ENCODE peak calls at places on chromosome 15, in nine cellular contexts. D, T, E, H, M, I, V, B and P are unnamed samples.

GRCh38 chr15:56760186-56760585 is 26.9 kb upstream of the ZNF280D start:
- DNase-seq in V (no peak), T (peak; percentile 53), D (no peak), B (no peak), E (no peak), I (no peak), H (no peak), M (no peak), P (no peak)

GRCh38 chr15:63530235-63530634 is 25.8 kb downstream of the USP3 start:
- DNase-seq in V (no peak), D (no peak), M (no peak), E (no peak), B (no peak), T (no peak), H (no peak), I (no peak), P (no peak)

GRCh38 chr15:96331942-96332853 is 1.7 kb downstream of the NR2F2 start:
- DNase-seq in D (no peak), M (no peak), V (no peak), E (no peak), H (peak; percentile 80), B (no peak), T (peak; percentile 44), I (no peak), P (no peak)

GRCh38 chr15:59524331-59524731 is 86.3 kb downstream of the FAM81A start:
- DNase-seq in D (no peak), H (no peak), B (no peak), I (no peak), T (no peak), M (no peak), E (no peak), V (no peak), P (no peak)

GRCh38 chr15:62338497-62338896 is 173.4 kb upstream of the C2CD4B start:
- DNase-seq in I (no peak), T (no peak), H (no peak), M (no peak), D (no peak), B (no peak), E (no peak), V (no peak), P (no peak)

GRCh38 chr15:57364282-57365007 is 11.9 kb upstream of the CGNL1 start:
- DNase-seq in I (no peak), V (no peak), T (peak; percentile 39), E (no peak), H (no peak), M (no peak), B (peak; percentile 6), D (no peak), P (no peak)

GRCh38 chr15:77504310-77504709 is 83.6 kb downstream of the HMG20A start:
- DNase-seq in E (no peak), H (no peak), M (peak; percentile 40), D (no peak), T (no peak), B (no peak), V (no peak), I (no peak), P (no peak)

GRCh38 chr15:74978503-74978902 is 16.9 kb upstream of the SCAMP5 start:
- DNase-seq in T (peak; percentile 16), I (no peak), B (no peak), V (no peak), M (no peak), H (no peak), E (no peak), D (no peak), P (no peak)

GRCh38 chr15:53910236-53910849 is 67.9 kb upstream of the UNC13C start:
- DNase-seq in T (no peak), D (no peak), E (no peak), H (no peak), V (no peak), I (no peak), M (no peak), B (no peak), P (no peak)

GRCh38 chr15:65028338-65028737 is 1.1 kb downstream of the MTFMT start:
- DNase-seq in E (no peak), B (no peak), I (no peak), H (no peak), D (no peak), M (no peak), T (no peak), V (no peak), P (no peak)

GRCh38 chr15:68205949-68206539 is 912 bp upstream of the CALML4 start:
- DNase-seq in D (no peak), V (no peak), B (no peak), E (no peak), T (no peak), M (no peak), I (no peak), H (no peak), P (peak; percentile 25)

GRCh38 chr15:73677146-73677607 is 7.0 kb upstream of the CD276 start:
- DNase-seq in H (no peak), B (no peak), T (peak; percentile 63), I (peak; percentile 33), V (peak; percentile 36), M (peak; percentile 50), D (peak; percentile 60), E (no peak), P (peak; percentile 54)

GRCh38 chr15:92523176-92523575 is 129.5 kb downstream of the ST8SIA2 start:
- DNase-seq in T (no peak), E (no peak), H (no peak), I (no peak), D (no peak), M (no peak), B (no peak), V (no peak), P (no peak)

GRCh38 chr15:44208956-44209355 is 13.9 kb upstream of the FRMD5 start:
- DNase-seq in E (no peak), I (no peak), V (no peak), D (no peak), M (no peak), H (no peak), B (no peak), T (no peak), P (no peak)

GRCh38 chr15:38994310-38994709 is 429.7 kb upstream of the RASGRP1 start:
- DNase-seq in E (no peak), T (no peak), D (no peak), H (no peak), M (no peak), B (no peak), V (no peak), I (no peak), P (no peak)